ENCODE peak calls at places on chromosomes 3 and 15, in five cellular contexts. Z, Y, P, J and U are unnamed samples.

GRCh38 chr3:46609074-46609735 is 3.1 kb upstream of the FAM240A start:
- DNase-seq in P (no peak), J (no peak), Y (no peak), Z (no peak), U (no peak)

GRCh38 chr3:149395107-149396089 is 17.9 kb upstream of the TM4SF1 start:
- DNase-seq in P (no peak), Z (peak; percentile 63), Y (no peak), J (no peak), U (no peak)

GRCh38 chr3:177358968-177359600 is 161.8 kb upstream of the TBL1XR1 start:
- DNase-seq in P (peak; percentile 72), Z (no peak), Y (peak; percentile 48), J (no peak), U (peak; percentile 80)

GRCh38 chr3:132911741-132912415 is 126.3 kb upstream of the TMEM108 start:
- DNase-seq in Z (no peak), P (no peak), Y (no peak), J (no peak), U (no peak)

GRCh38 chr3:99751649-99752048 is 66.0 kb upstream of the CMSS1 start:
- DNase-seq in Y (no peak), Z (no peak), J (no peak), P (no peak), U (no peak)

GRCh38 chr3:42674151-42674550 is 11.2 kb upstream of the KLHL40 start:
- DNase-seq in J (no peak), Y (no peak), Z (no peak), P (no peak), U (no peak)

GRCh38 chr3:168514252-168514651 is 418.5 kb upstream of the GOLIM4 start:
- DNase-seq in J (no peak), P (no peak), Z (no peak), Y (no peak), U (peak; percentile 60)

GRCh38 chr3:46289961-46290360 is 47.7 kb downstream of the CCR3 start:
- DNase-seq in Z (no peak), P (no peak), J (no peak), Y (no peak), U (no peak)

GRCh38 chr15:70853855-70854668 is at the start of gene LARP6:
- DNase-seq in J (no peak), Z (no peak), Y (peak; percentile 15), P (peak; percentile 70), U (peak; percentile 72)

GRCh38 chr3:27722957-27723802 is 1.1 kb upstream of the EOMES start:
- DNase-seq in J (no peak), Y (no peak), P (no peak), Z (no peak), U (peak; percentile 67)

GRCh38 chr3:139339219-139339906 is 4.5 kb upstream of the MRPS22 start:
- DNase-seq in Z (no peak), J (no peak), Y (peak; percentile 69), P (no peak), U (no peak)

GRCh38 chr3:25424238-25425013 is 3.6 kb upstream of the RARB start:
- DNase-seq in Z (no peak), Y (no peak), J (no peak), P (no peak), U (no peak)

GRCh38 chr15:80932989-80933388 is 56.6 kb downstream of the MESD start:
- DNase-seq in P (no peak), Z (no peak), Y (no peak), J (no peak), U (no peak)

GRCh38 chr3:100106531-100107155 is 7.7 kb downstream of the FILIP1L start:
- DNase-seq in Y (no peak), Z (no peak), P (no peak), J (no peak), U (no peak)

GRCh38 chr3:169453256-169454059 is 210.1 kb downstream of the MECOM start:
- DNase-seq in Z (no peak), Y (peak; percentile 10), J (no peak), P (no peak), U (no peak)

GRCh38 chr15:36152961-36153360 is 426.5 kb upstream of the CDIN1 start:
- DNase-seq in P (no peak), Y (no peak), Z (no peak), J (no peak), U (no peak)

GRCh38 chr15:90099072-90099867 is 3.0 kb downstream of the IDH2 start:
- DNase-seq in Y (no peak), Z (no peak), P (no peak), J (no peak), U (peak; percentile 9)

GRCh38 chr15:48250640-48251076 is 44.6 kb downstream of the SLC12A1 start:
- DNase-seq in Z (peak; percentile 25), Y (peak; percentile 24), P (peak; percentile 28), J (peak; percentile 17), U (peak; percentile 85)

GRCh38 chr3:89503891-89504391 is 396.5 kb downstream of the EPHA3 start:
- DNase-seq in J (no peak), P (no peak), Z (no peak), Y (no peak), U (no peak)

GRCh38 chr3:90035643-90036042 is 928.2 kb downstream of the EPHA3 start:
- DNase-seq in J (no peak), Z (no peak), Y (no peak), P (no peak), U (no peak)

GRCh38 chr3:61562042-61562809 is 855 bp downstream of the PTPRG start:
- DNase-seq in P (peak; percentile 16), Z (no peak), J (no peak), Y (no peak), U (no peak)

DNA sequence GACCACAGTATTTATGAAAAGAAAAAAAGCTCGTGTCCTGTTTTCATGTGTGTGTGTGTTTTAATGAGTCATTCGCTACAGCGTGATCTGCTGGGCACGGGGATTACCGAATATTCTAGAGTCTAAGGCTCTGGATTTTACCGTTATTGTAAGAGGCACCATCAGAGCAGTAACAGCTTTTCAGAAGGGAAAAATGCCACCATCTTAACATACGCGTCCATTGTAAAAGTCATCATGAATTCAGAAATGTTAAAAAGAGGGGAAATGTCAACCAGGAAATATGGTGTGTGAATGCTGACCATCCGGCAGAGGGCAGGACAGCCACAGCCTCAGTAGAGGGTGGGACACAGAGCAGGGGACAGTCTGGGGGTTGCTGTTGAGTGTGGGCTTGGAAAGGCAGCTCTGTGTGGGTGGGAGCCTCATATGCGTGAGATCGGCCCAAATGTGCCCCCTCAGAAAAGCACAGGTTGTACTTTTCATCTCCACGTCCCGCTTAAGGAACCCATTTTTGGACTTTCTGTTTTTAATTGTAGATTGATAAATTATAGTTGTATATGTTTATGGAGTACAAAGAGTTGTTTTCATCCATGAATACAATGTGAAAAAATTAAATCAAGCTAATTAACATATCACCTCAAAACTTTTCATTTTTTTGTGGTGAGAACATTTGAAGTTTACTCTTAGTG is 69.6 kb downstream of the ASB7 start:
- DNase-seq in Z (peak; percentile 33), P (peak; percentile 36), Y (peak; percentile 28), J (no peak), U (peak; percentile 35)
- TF ChIP-seq CTCF in Z (peak; percentile 89), P (peak; percentile 40), Y (peak; percentile 75), J (peak; percentile 48), U (peak; percentile 78)

GRCh38 chr3:69080233-69080644 is at the start of gene UBA3:
- DNase-seq in Z (peak; percentile 76), P (peak; percentile 88), J (no peak), Y (peak; percentile 78), U (peak; percentile 93)

GRCh38 chr3:69081583-69082262 is 1.6 kb upstream of the UBA3 start:
- DNase-seq in P (no peak), Y (peak; percentile 21), J (peak; percentile 73), Z (no peak), U (peak; percentile 43)

GRCh38 chr3:69084668-69085542 is at the start of gene ARL6IP5:
- DNase-seq in P (peak; percentile 89), Y (peak; percentile 55), J (peak; percentile 93), Z (peak; percentile 78), U (peak; percentile 95)

GRCh38 chr3:69084326-69084667 is 440 bp upstream of the ARL6IP5 start:
- DNase-seq in J (no peak), P (no peak), Y (no peak), Z (peak; percentile 42), U (no peak)

GRCh38 chr3:69082805-69083204 is 1.9 kb upstream of the ARL6IP5 start:
- DNase-seq in Y (no peak), P (no peak), Z (no peak), J (peak; percentile 92), U (no peak)
- TF ChIP-seq CREB1 in Y (no peak), P (no peak), Z (no peak), J (peak; percentile 64), U (no peak)

DNA sequence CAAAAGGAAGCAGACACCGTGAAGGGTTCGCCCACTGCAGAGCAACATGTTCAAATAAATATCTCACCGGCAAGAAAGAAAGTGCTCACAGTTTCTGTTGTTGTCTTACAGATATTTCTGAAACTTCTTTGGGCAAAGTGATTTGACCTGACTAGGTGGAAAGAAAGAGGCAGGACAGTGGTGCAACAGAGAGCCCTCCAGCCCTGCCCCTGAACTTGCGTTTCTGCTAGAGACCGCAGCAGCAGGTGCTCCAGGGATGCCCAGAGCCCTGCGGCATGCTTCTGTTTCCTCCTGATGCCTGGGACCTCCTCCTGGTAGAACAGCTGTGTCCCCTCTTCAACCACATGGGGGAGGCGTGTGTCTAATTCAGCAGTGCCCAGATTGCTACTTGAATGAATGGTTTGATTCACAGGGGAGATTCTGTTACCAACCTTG is 123.4 kb downstream of the ATP10A start:
- DNase-seq in P (peak; percentile 36), Z (no peak), Y (no peak), J (peak; percentile 12), U (peak; percentile 61)
- TF ChIP-seq CTCF in P (no peak), Z (peak; percentile 40), Y (peak; percentile 4), J (peak; percentile 21), U (peak; percentile 70)

GRCh38 chr3:119703900-119704531 is 1.2 kb downstream of the CFAP91 start:
- DNase-seq in P (no peak), Z (peak; percentile 17), J (no peak), Y (no peak), U (no peak)

GRCh38 chr3:119702530-119703527 is at the start of gene CFAP91:
- DNase-seq in Y (peak; percentile 23), J (peak; percentile 52), P (peak; percentile 99), Z (no peak), U (peak; percentile 99)

GRCh38 chr3:119700269-119700919 is 2.4 kb upstream of the CFAP91 start:
- DNase-seq in Y (no peak), P (no peak), J (peak; percentile 74), Z (peak; percentile 3), U (no peak)

GRCh38 chr3:119697394-119697793 is 5.4 kb upstream of the CFAP91 start:
- DNase-seq in Y (no peak), Z (no peak), J (peak; percentile 80), P (no peak), U (no peak)

DNA sequence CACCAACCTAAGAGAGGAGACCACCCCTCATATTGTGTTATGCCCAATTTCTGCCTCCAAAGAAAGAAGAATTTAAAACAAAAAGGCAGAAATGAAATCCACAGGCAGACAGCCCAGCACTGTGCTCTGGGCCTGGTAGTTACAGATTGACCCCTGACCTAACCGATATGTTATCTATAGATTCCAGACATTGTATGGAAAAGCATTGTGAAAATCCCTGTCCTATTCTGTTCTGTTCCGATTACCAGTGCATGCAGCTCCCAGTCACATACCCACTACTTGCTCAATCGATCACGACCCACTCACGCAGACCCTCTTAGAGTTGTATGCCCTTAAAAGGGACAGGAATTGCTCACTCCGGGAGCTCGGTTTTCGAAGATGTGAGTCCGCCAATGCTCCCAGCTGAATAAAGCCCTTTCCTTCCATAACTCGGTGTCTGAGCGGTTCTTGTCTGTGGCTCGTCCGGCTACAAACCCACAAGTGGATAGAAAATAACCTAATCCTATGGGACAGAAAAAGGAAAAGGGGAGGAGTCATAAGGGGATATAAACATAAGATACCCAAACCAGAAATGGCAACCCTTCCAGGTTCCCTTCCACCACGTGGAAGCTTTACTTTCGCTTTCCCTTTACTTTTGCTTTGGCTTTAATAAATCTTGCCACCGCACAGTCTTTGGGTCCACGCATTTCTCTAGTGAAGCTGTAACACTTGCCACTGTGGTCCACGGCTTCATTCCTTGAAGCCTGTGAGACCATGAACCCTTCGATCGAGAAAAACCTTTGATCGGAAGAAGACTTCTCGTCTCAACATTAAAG is 1.7 kb upstream of the CFAP91 start:
- DNase-seq in Y (no peak), J (no peak), Z (no peak), P (no peak), U (no peak)
- TF ChIP-seq CREB1 in Y (no peak), J (no peak), Z (no peak), P (no peak), U (no peak)